ENCODE peak calls at places on chromosomes 7 and 10, in nine cellular contexts. F is NB4; C is kidney epithelial cell; Z is BJ; S is CD8-positive, alpha-beta T cell; G is colonic mucosa; E is heart right ventricle; Q is Caco-2; K is coronary artery. X is an unnamed sample.
A peak's percentile ranks its signal among the peaks of the same experiment; 100 is the strongest.

GRCh38 chr10:75542902-75543301 is 111.5 kb downstream of the LRMDA start:
- DNase-seq in S (no peak), Z (peak; percentile 6), K (no peak), Q (no peak), F (no peak), C (no peak), E (no peak), G (peak; percentile 27), X (no peak)

GRCh38 chr7:73519867-73520672 is 2.0 kb downstream of the BAZ1B start:
- DNase-seq in S (no peak), K (no peak), Z (no peak), E (no peak), F (peak; percentile 53), C (no peak), G (peak; percentile 36), Q (no peak), X (no peak)

GRCh38 chr10:97907830-97908229 is 58.2 kb downstream of the GOLGA7B start:
- DNase-seq in Q (no peak), E (no peak), S (no peak), G (no peak), C (no peak), K (no peak), Z (no peak), F (no peak), X (no peak)

GRCh38 chr10:14822879-14823755 is 14.7 kb downstream of the CDNF start:
- DNase-seq in K (no peak), Z (no peak), Q (no peak), C (no peak), G (peak; percentile 34), S (peak; percentile 6), F (peak; percentile 53), E (peak; percentile 23), X (no peak)

GRCh38 chr7:31423994-31424393 is 83.5 kb upstream of the NEUROD6 start:
- DNase-seq in F (no peak), Q (no peak), S (no peak), C (no peak), Z (no peak), E (no peak), K (no peak), G (no peak), X (no peak)

GRCh38 chr10:15344876-15345285 is 26.2 kb downstream of the FAM171A1 start:
- DNase-seq in F (peak; percentile 65), S (no peak), E (peak; percentile 19), Q (no peak), K (no peak), Z (no peak), G (no peak), C (no peak), X (no peak)

GRCh38 chr10:122190553-122190952 is 80.5 kb upstream of the BTBD16 start:
- DNase-seq in S (no peak), Q (no peak), Z (peak; percentile 52), F (peak; percentile 86), C (no peak), K (no peak), E (no peak), G (no peak), X (peak; percentile 54)

GRCh38 chr7:94330474-94331027 is 64.1 kb upstream of the COL1A2 start:
- DNase-seq in E (no peak), K (no peak), Z (no peak), F (no peak), Q (no peak), C (no peak), G (no peak), S (no peak), X (no peak)

GRCh38 chr7:89123871-89124270 is 328.3 kb upstream of the TEX47 start:
- DNase-seq in C (no peak), K (no peak), E (no peak), Q (peak; percentile 57), F (no peak), G (no peak), S (no peak), Z (no peak), X (peak; percentile 49)

GRCh38 chr10:35223016-35223415 is 96.4 kb downstream of the CREM start:
- DNase-seq in E (no peak), K (no peak), G (no peak), S (no peak), F (no peak), C (no peak), Q (no peak), Z (no peak), X (no peak)
- TF ChIP-seq CTCF in E (no peak), K (no peak), G (no peak), S (no peak), F (no peak), C (no peak), Q (peak; percentile 40), Z (no peak), X (peak; percentile 18)

GRCh38 chr7:77838929-77839491 is 40.4 kb downstream of the PHTF2 start:
- DNase-seq in C (no peak), Q (no peak), S (no peak), Z (no peak), F (no peak), E (no peak), G (no peak), K (no peak), X (no peak)
- H3K4me3 ChIP-seq in C (no peak overlapping the region), Q (no peak overlapping the region), S (no peak overlapping the region), Z (no peak overlapping the region), F (no peak overlapping the region), E (no peak overlapping the region), G (no peak overlapping the region), K (no peak overlapping the region), X (no peak overlapping the region)

GRCh38 chr7:35971133-35971995 is 170.5 kb downstream of the SEPTIN7 start:
- DNase-seq in S (no peak), G (no peak), K (no peak), E (no peak), C (no peak), Z (no peak), Q (no peak), F (peak; percentile 36), X (no peak)
- TF ChIP-seq CTCF in S (no peak), G (no peak), K (no peak), E (peak; percentile 26), C (no peak), Z (no peak), Q (no peak), F (no peak), X (no peak)

DNA sequence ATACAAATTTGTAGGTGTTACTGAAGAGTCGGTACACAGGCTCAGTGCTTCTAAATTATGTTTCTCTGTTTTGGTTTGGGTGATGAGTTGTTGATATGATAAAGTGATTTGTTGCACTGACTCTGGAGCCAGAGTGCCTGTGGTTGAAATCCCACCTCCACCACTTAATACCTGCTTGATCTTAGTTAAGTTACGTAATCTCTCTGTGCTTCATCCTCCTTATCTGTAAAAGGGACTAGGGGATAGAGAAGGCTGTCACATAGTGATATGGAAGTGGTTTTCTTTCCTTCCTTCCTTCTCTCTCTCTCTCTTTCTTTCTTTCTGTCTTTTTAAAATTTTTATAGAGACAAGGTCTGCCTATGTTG is 664 bp upstream of the HPS6 start:
- DNase-seq in Q (no peak), C (no peak), G (no peak), F (no peak), E (no peak), Z (no peak), K (no peak), S (no peak), X (no peak)
- H3K4me3 ChIP-seq in Q (peak overlapping the region; percentile 90), C (no peak overlapping the region), G (no peak overlapping the region), F (peak overlapping the region; percentile 55), E (peak overlapping the region; percentile 79), Z (peak overlapping the region; percentile 76), K (peak overlapping the region; percentile 97), S (peak overlapping the region; percentile 97), X (peak overlapping the region; percentile 86)

GRCh38 chr10:80518807-80519360 is 18.8 kb upstream of the SH2D4B start:
- DNase-seq in Q (no peak), G (no peak), E (peak; percentile 41), F (no peak), K (no peak), S (no peak), Z (no peak), C (no peak), X (no peak)
- TF ChIP-seq CTCF in Q (no peak), G (no peak), E (no peak), F (no peak), K (no peak), S (no peak), Z (no peak), C (no peak), X (no peak)

GRCh38 chr10:20890009-20890408 is 7.1 kb downstream of the NEBL start:
- DNase-seq in K (no peak), F (no peak), Z (no peak), G (no peak), Q (no peak), S (no peak), C (no peak), E (no peak), X (no peak)
- H3K4me3 ChIP-seq in K (no peak overlapping the region), F (no peak overlapping the region), Z (no peak overlapping the region), G (no peak overlapping the region), Q (no peak overlapping the region), S (no peak overlapping the region), C (no peak overlapping the region), E (peak overlapping the region; percentile 10), X (no peak overlapping the region)

GRCh38 chr10:131532291-131532690 is 220.8 kb upstream of the TCERG1L start:
- DNase-seq in G (no peak), C (no peak), F (no peak), E (no peak), Z (no peak), K (no peak), S (no peak), Q (no peak), X (no peak)

GRCh38 chr10:131532745-131533341 is 221.3 kb upstream of the TCERG1L start:
- DNase-seq in F (no peak), C (no peak), Z (no peak), Q (no peak), G (no peak), S (no peak), K (no peak), E (no peak), X (no peak)

GRCh38 chr10:131534836-131535235 is 223.3 kb upstream of the TCERG1L start:
- DNase-seq in Z (no peak), C (no peak), E (no peak), G (no peak), F (no peak), K (no peak), S (no peak), Q (no peak), X (no peak)

GRCh38 chr10:131531265-131532190 is 220.0 kb upstream of the TCERG1L start:
- DNase-seq in Q (no peak), F (no peak), S (no peak), C (no peak), G (no peak), Z (no peak), E (no peak), K (no peak), X (no peak)

GRCh38 chr10:131533846-131534526 is 222.5 kb upstream of the TCERG1L start:
- DNase-seq in Z (no peak), S (no peak), Q (no peak), K (no peak), G (no peak), F (no peak), E (no peak), C (no peak), X (no peak)
- TF ChIP-seq CTCF in Z (no peak), S (no peak), Q (no peak), K (no peak), G (no peak), F (no peak), E (no peak), C (no peak), X (no peak)